ENCODE peak calls at places on chromosomes 6 and 20, in four cellular contexts. E is CD8-positive, alpha-beta memory T cell; U is upper lobe of right lung; L is brain microvascular endothelial cell. A is an unnamed sample.
A peak's percentile ranks its signal among the peaks of the same experiment; 100 is the strongest.

GRCh38 chr20:13995086-13995665 is at the start of gene MACROD2:
- DNase-seq in E (no peak), U (peak; percentile 98), L (peak; percentile 86), A (peak; percentile 95)

GRCh38 chr20:51341581-51341980 is 200.9 kb downstream of the NFATC2 start:
- DNase-seq in E (no peak), U (no peak), L (peak; percentile 88), A (no peak)

GRCh38 chr6:39339557-39340555 is 17.4 kb upstream of the KCNK16 start:
- DNase-seq in E (no peak), U (peak; percentile 78), L (no peak), A (no peak)

GRCh38 chr6:25601797-25602679 is 50.0 kb upstream of the SCGN start:
- DNase-seq in E (no peak), U (no peak), L (no peak), A (peak; percentile 66)

GRCh38 chr20:34946661-34947060 is 8.9 kb downstream of the GSS start:
- DNase-seq in E (no peak), U (no peak), L (no peak), A (no peak)

GRCh38 chr6:106110167-106110826 is 24.2 kb downstream of the PRDM1 start:
- DNase-seq in E (no peak), U (no peak), L (no peak), A (no peak)

GRCh38 chr6:39411001-39411400 is 88.5 kb upstream of the KCNK16 start:
- DNase-seq in E (no peak), U (no peak), L (no peak), A (no peak)

GRCh38 chr6:112936476-112936875 is 589.3 kb downstream of the RFPL4B start:
- DNase-seq in E (no peak), U (no peak), L (no peak), A (no peak)

GRCh38 chr20:49562341-49563014 is 5.5 kb downstream of the PTGIS start:
- DNase-seq in E (no peak), U (no peak), L (peak; percentile 77), A (no peak)

GRCh38 chr6:141445928-141446628 is 686.6 kb upstream of the GJE1 start:
- DNase-seq in E (no peak), U (no peak), L (no peak), A (no peak)

GRCh38 chr6:139572001-139572400 is 197.6 kb upstream of the CITED2 start:
- DNase-seq in E (no peak), U (no peak), L (no peak), A (no peak)

GRCh38 chr6:107082045-107082444 is 33.3 kb downstream of the BEND3 start:
- DNase-seq in E (no peak), U (no peak), L (no peak), A (no peak)

GRCh38 chr20:11344939-11345338 is 572.8 kb upstream of the BTBD3 start:
- DNase-seq in E (no peak), U (no peak), L (no peak), A (no peak)

GRCh38 chr6:38492031-38492430 is 147.7 kb downstream of the BTBD9 start:
- DNase-seq in E (no peak), U (no peak), L (no peak), A (no peak)

GRCh38 chr6:113954653-113955052 is 16.3 kb downstream of the HDAC2 start:
- DNase-seq in E (no peak), U (no peak), L (no peak), A (no peak)

GRCh38 chr6:105301756-105302616 is 100.9 kb downstream of the PREP start:
- DNase-seq in E (no peak), U (no peak), L (no peak), A (no peak)

GRCh38 chr6:125511809-125512341 is 210.1 kb upstream of the HDDC2 start:
- DNase-seq in E (no peak), U (no peak), L (peak; percentile 66), A (peak; percentile 4)

GRCh38 chr20:13089950-13090469 is 81.2 kb downstream of the SPTLC3 start:
- DNase-seq in E (no peak), U (no peak), L (no peak), A (no peak)

GRCh38 chr20:23826541-23827018 is at the start of gene CST2:
- DNase-seq in E (no peak), U (no peak), L (peak; percentile 22), A (no peak)

GRCh38 chr20:1663917-1664316 is 6.3 kb upstream of the SIRPG start:
- DNase-seq in E (no peak), U (no peak), L (no peak), A (peak; percentile 12)

GRCh38 chr20:44656447-44656846 is 4.9 kb upstream of the ADA start:
- DNase-seq in E (no peak), U (no peak), L (no peak), A (no peak)

GRCh38 chr6:45148711-45149341 is 179.3 kb upstream of the RUNX2 start:
- DNase-seq in E (no peak), U (no peak), L (no peak), A (no peak)

GRCh38 chr6:55925292-55925691 is 49.9 kb upstream of the BMP5 start:
- DNase-seq in E (no peak), U (no peak), L (peak; percentile 32), A (no peak)

GRCh38 chr6:104705095-104705707 is 154.5 kb downstream of the HACE1 start:
- DNase-seq in E (peak; percentile 49), U (no peak), L (peak; percentile 71), A (peak; percentile 69)

GRCh38 chr6:4888841-4889240 is 112.6 kb downstream of the CDYL start:
- DNase-seq in E (no peak), U (no peak), L (no peak), A (no peak)

GRCh38 chr6:24883618-24884017 is 52.1 kb downstream of the RIPOR2 start:
- DNase-seq in E (no peak), U (no peak), L (peak; percentile 4), A (no peak)

GRCh38 chr6:129844118-129844891 is 16.8 kb downstream of the TMEM244 start:
- DNase-seq in E (no peak), U (no peak), L (peak; percentile 27), A (peak; percentile 89)

GRCh38 chr6:112183271-112183671 is 71.1 kb downstream of the LAMA4 start:
- DNase-seq in E (no peak), U (no peak), L (no peak), A (no peak)

GRCh38 chr6:150452642-150453243 is 83.9 kb downstream of the IYD start:
- DNase-seq in E (no peak), U (peak; percentile 70), L (no peak), A (no peak)

GRCh38 chr6:150456466-150456865 is 87.7 kb downstream of the IYD start:
- DNase-seq in E (no peak), U (no peak), L (no peak), A (no peak)

GRCh38 chr6:150451767-150452641 is 83.2 kb downstream of the IYD start:
- DNase-seq in E (no peak), U (no peak), L (no peak), A (no peak)

GRCh38 chr6:150453357-150453756 is 84.5 kb downstream of the IYD start:
- DNase-seq in E (no peak), U (no peak), L (no peak), A (no peak)

GRCh38 chr6:150456902-150457643 is 88.3 kb downstream of the IYD start:
- DNase-seq in E (no peak), U (no peak), L (no peak), A (no peak)
- H3K27ac ChIP-seq in E (no peak overlapping the region), U (no peak overlapping the region), L (no peak overlapping the region), A (no peak overlapping the region)

GRCh38 chr20:17536944-17537444 is 5.8 kb upstream of the BFSP1 start:
- DNase-seq in E (peak; percentile 75), U (peak; percentile 72), L (peak; percentile 81), A (peak; percentile 90)
- H3K27ac ChIP-seq in E (no peak overlapping the region), U (no peak overlapping the region), L (no peak overlapping the region), A (no peak overlapping the region)

DNA sequence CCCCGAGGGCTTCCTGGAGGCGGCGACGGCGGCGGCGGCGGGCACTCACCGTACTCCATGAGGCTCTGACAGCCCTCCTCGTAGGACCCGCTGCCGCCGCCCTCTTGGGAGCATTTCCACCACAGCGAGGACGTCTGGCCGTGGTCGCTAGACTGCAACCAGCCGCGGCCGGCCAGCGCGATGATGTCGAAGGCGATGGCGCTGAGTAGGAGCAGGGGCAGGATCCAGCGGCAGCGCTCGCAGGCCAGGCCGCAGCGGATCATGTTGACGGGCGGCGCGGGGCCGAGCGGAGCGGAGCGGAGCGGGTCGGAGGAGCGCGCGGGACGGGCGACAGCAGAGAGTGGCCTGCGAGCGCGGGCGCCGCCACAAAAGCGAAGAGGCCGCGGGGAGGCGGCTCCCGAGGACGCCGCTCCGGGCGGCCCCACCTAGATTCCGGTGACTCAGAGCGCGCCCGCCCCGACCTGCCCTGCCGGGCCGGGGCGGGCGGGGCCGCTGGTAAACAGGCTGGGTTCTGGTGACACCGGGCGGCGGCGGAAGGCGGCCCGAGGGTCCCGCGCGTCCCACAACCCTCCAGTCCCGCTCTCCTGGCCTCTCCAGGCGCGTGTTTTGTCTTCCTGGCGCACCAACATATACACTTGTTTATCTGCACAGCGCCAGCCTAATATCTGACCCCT is at the start of gene PERP:
- DNase-seq in E (peak; percentile 83), U (peak; percentile 91), L (peak; percentile 15), A (peak; percentile 28)
- H3K27ac ChIP-seq in E (peak within 1 kb of the TSS; percentile 2), U (peak within 1 kb of the TSS; percentile 84), L (peak within 1 kb of the TSS; percentile 20), A (no peak within 1 kb of the TSS)

GRCh38 chr6:22884441-22884840 is 315.1 kb downstream of the HDGFL1 start:
- DNase-seq in E (no peak), U (no peak), L (no peak), A (peak; percentile 11)
- H3K27ac ChIP-seq in E (no peak overlapping the region), U (no peak overlapping the region), L (no peak overlapping the region), A (no peak overlapping the region)